ENCODE peak calls at places on chromosomes 4 and X, in six cellular contexts. X is sciatic nerve; Q is choroid plexus epithelial cell; G is stimulated activated CD4-positive, alpha-beta T cell treated with anti-CD3 and anti-CD28 coated beads, Interleukin-1b, Interleukin-23, amount 100 ng/mL, for 24 hours; V is A549; P is tibial nerve. T is an unnamed sample.

GRCh38 chr4:168558587-168558986 is 61.7 kb downstream of the PALLD start:
- DNase-seq in V (peak; percentile 50), P (no peak), G (no peak), X (no peak), Q (peak; percentile 65), T (no peak)

GRCh38 chrX:29299689-29300088 is 712.4 kb downstream of the IL1RAPL1 start:
- DNase-seq in G (no peak), V (peak; percentile 2), P (no peak), Q (peak; percentile 9), X (no peak), T (no peak)

GRCh38 chr4:147056951-147057630 is 111.4 kb upstream of the TTC29 start:
- DNase-seq in X (no peak), Q (peak; percentile 68), P (no peak), V (no peak), G (no peak), T (no peak)

GRCh38 chr4:173371292-173372192 is 788 bp downstream of the SAP30 start:
- DNase-seq in G (peak; percentile 13), X (peak; percentile 85), P (peak; percentile 28), V (peak; percentile 51), Q (peak; percentile 73), T (peak; percentile 92)

GRCh38 chrX:22389544-22390243 is 117.0 kb downstream of the CBLL2 start:
- DNase-seq in X (no peak), P (no peak), G (no peak), V (peak; percentile 11), Q (peak; percentile 80), T (no peak)

GRCh38 chr4:829761-830655 is 4.1 kb upstream of the CPLX1 start:
- DNase-seq in Q (no peak), P (no peak), V (no peak), G (no peak), X (no peak), T (no peak)

GRCh38 chrX:125203737-125204578 is 115.7 kb upstream of the TEX13C start:
- DNase-seq in P (no peak), V (peak; percentile 32), X (peak; percentile 57), Q (peak; percentile 1), G (no peak), T (peak; percentile 82)

GRCh38 chr4:4386736-4387392 is at the start of gene NSG1:
- DNase-seq in Q (peak; percentile 17), V (peak; percentile 13), X (no peak), P (no peak), G (no peak), T (peak; percentile 84)

GRCh38 chrX:133375558-133376340 is 39.5 kb downstream of the GPC4 start:
- DNase-seq in X (no peak), P (peak; percentile 12), V (no peak), Q (no peak), G (no peak), T (no peak)

GRCh38 chr4:61428950-61429349 is 228.8 kb downstream of the ADGRL3 start:
- DNase-seq in P (no peak), G (no peak), V (no peak), Q (no peak), X (no peak), T (no peak)

GRCh38 chrX:1535241-1536041 is 1.5 kb downstream of the P2RY8 start:
- DNase-seq in P (no peak), Q (no peak), V (no peak), X (no peak), G (no peak), T (no peak)

GRCh38 chr4:187840814-187841213 is 154.8 kb upstream of the ZFP42 start:
- DNase-seq in G (no peak), Q (no peak), V (peak; percentile 19), X (no peak), P (no peak), T (no peak)

GRCh38 chrX:154016366-154017076 is 3.2 kb downstream of the IRAK1 start:
- DNase-seq in V (no peak), P (no peak), Q (no peak), X (no peak), G (no peak), T (no peak)

GRCh38 chr4:77220841-77221613 is 64.0 kb downstream of the CCNG2 start:
- DNase-seq in X (no peak), G (no peak), V (no peak), Q (peak; percentile 74), P (no peak), T (no peak)

T was measured in retina.